ENCODE peak calls at places on chromosomes 11 and 22, in five cellular contexts. W is ELR, M is heart left ventricle, Y is cardiac muscle cell, L is endothelial cell. V is an unnamed sample.

GRCh38 chr11:77085652-77086051 is 17.0 kb upstream of the OMP start:
- DNase-seq in W (no peak), M (peak), Y (no peak), L (no peak), V (no peak)

GRCh38 chr11:77752518-77752917 is 68.0 kb downstream of the RSF1 start:
- DNase-seq in W (no peak), M (peak), Y (no peak), L (no peak), V (no peak)

GRCh38 chr11:57567210-57567511 is 311 bp downstream of the UBE2L6 start:
- DNase-seq in W (peak), M (no peak), Y (no peak), L (no peak), V (no peak)

GRCh38 chr11:77073328-77074001 is 6.7 kb downstream of the CAPN5 start:
- DNase-seq in W (peak), M (peak), Y (peak), L (no peak), V (no peak)

GRCh38 chr22:19896665-19897355 is 42.1 kb upstream of the GNB1L start:
- DNase-seq in W (no peak), M (no peak), Y (no peak), L (no peak), V (peak)

GRCh38 chr11:64665381-64665780 is 57.6 kb downstream of the NRXN2 start:
- DNase-seq in W (no peak), M (no peak), Y (no peak), L (no peak), V (no peak)

GRCh38 chr11:60169264-60169915 is 13.5 kb downstream of the MS4A6A start:
- DNase-seq in W (peak), M (peak), Y (no peak), L (no peak), V (no peak)

GRCh38 chr11:134578807-134579708 is 167.0 kb upstream of the B3GAT1 start:
- DNase-seq in W (no peak), M (no peak), Y (peak), L (peak), V (no peak)

GRCh38 chr22:25008666-25009065 is 56.1 kb downstream of the KIAA1671 start:
- DNase-seq in W (no peak), M (peak), Y (no peak), L (no peak), V (no peak)

GRCh38 chr22:24066872-24067271 is 55.8 kb downstream of the CABIN1 start:
- DNase-seq in W (no peak), M (no peak), Y (no peak), L (no peak), V (no peak)

GRCh38 chr11:82750643-82751139 is 17.0 kb upstream of the FAM181B start:
- DNase-seq in W (no peak), M (no peak), Y (no peak), L (peak), V (no peak)